ENCODE peak calls at places on chromosomes 7 and 10, in nine cellular contexts. Q is tibial nerve, K is stomach, A is cardiac muscle cell, L is uterus, J is HepG2, S is AG04450, M is heart right ventricle, E is gastrocnemius medialis. O is an unnamed sample.

GRCh38 chr10:116170815-116171250 is 102.2 kb downstream of the GFRA1 start:
- DNase-seq in Q (no peak), K (no peak), A (no peak), L (no peak), J (no peak), S (no peak), M (no peak), E (no peak), O (no peak)

GRCh38 chr7:158750702-158751101 is 46.1 kb upstream of the NCAPG2 start:
- DNase-seq in Q (no peak), K (no peak), A (no peak), L (no peak), J (no peak), S (no peak), M (no peak), E (no peak), O (no peak)

GRCh38 chr10:49609283-49610014 is 661 bp upstream of the SLC18A3 start:
- DNase-seq in Q (no peak), K (no peak), A (peak; percentile 29), L (no peak), J (no peak), S (no peak), M (no peak), E (no peak), O (no peak)

GRCh38 chr7:50607524-50608125 is 42.4 kb upstream of the DDC start:
- DNase-seq in Q (no peak), K (no peak), A (no peak), L (no peak), J (no peak), S (no peak), M (no peak), E (no peak), O (no peak)

GRCh38 chr10:28685717-28686116 is 8.4 kb downstream of the BAMBI start:
- DNase-seq in Q (no peak), K (no peak), A (no peak), L (no peak), J (no peak), S (no peak), M (no peak), E (no peak), O (no peak)

GRCh38 chr10:79269443-79269842 is 77.8 kb upstream of the PPIF start:
- DNase-seq in Q (no peak), K (no peak), A (no peak), L (no peak), J (no peak), S (no peak), M (no peak), E (no peak), O (no peak)

GRCh38 chr10:89785095-89785494 is 83.7 kb downstream of the KIF20B start:
- DNase-seq in Q (no peak), K (no peak), A (no peak), L (no peak), J (no peak), S (no peak), M (no peak), E (no peak), O (no peak)

GRCh38 chr10:132458595-132459251 is 61.7 kb downstream of the PWWP2B start:
- DNase-seq in Q (peak; percentile 62), K (peak; percentile 71), A (peak; percentile 72), L (peak; percentile 62), J (no peak), S (no peak), M (peak; percentile 46), E (no peak), O (peak; percentile 91)

GRCh38 chr7:38781991-38782390 is 127.0 kb downstream of the VPS41 start:
- DNase-seq in Q (no peak), K (no peak), A (no peak), L (no peak), J (no peak), S (no peak), M (no peak), E (no peak), O (no peak)

GRCh38 chr10:58715056-58715455 is 202.4 kb downstream of the BICC1 start:
- DNase-seq in Q (no peak), K (no peak), A (no peak), L (no peak), J (no peak), S (no peak), M (no peak), E (no peak), O (no peak)

GRCh38 chr10:18319628-18320027 is 179.4 kb downstream of the CACNB2 start:
- DNase-seq in Q (no peak), K (no peak), A (no peak), L (no peak), J (no peak), S (no peak), M (no peak), E (no peak), O (no peak)
- H3K4me3 ChIP-seq in Q (no peak overlapping the region), K (no peak overlapping the region), A (no peak overlapping the region), L (no peak overlapping the region), J (no peak overlapping the region), S (no peak overlapping the region), M (no peak overlapping the region), E (no peak overlapping the region), O (no peak overlapping the region)

GRCh38 chr7:66741706-66742053 is 1.1 kb downstream of the RABGEF1 start:
- DNase-seq in Q (no peak), K (no peak), A (no peak), L (peak; percentile 27), J (no peak), S (no peak), M (no peak), E (no peak), O (no peak)

GRCh38 chr7:66739953-66740301 is 606 bp upstream of the RABGEF1 start:
- DNase-seq in Q (no peak), K (no peak), A (no peak), L (peak; percentile 20), J (no peak), S (no peak), M (no peak), E (no peak), O (no peak)

GRCh38 chr7:66737667-66738066 is 2.9 kb upstream of the RABGEF1 start:
- DNase-seq in Q (no peak), K (no peak), A (no peak), L (no peak), J (no peak), S (no peak), M (no peak), E (no peak), O (no peak)

GRCh38 chr7:66739477-66739876 is 1.1 kb upstream of the RABGEF1 start:
- DNase-seq in Q (no peak), K (no peak), A (no peak), L (no peak), J (no peak), S (no peak), M (no peak), E (no peak), O (no peak)

DNA sequence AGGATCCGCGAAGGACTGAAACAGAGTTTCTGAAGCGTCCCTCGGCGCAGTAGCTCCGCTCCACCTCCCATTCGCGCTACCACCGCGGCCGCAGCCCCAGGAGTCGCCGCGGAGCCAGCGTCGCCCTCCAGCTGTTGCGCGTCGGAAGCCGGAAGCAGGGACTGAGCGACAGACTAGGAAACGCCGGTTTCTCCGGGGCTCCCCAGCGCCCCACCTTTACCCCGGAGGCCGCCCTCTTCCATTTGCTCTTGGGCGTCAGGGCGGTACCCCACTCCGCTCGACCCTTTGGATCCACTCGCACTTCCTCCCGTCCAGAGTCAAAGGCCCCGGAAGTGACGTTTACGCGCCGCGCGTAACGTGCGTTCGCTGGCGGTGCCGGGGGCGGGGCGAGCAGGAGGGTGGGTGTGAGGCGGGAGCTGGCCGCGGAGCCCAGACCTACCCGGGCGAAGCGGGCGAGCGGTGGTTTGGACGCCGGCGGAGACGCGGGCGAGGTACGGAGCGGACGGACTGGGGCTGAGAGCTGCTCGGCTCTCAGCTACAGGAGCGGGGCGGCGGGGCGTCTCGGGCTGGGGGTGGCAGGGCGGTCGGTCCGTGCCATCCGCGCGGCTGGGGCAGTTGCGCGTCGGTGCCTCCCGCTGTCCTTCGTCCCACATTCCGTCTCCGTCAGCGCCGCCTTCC is at the start of gene RABGEF1:
- DNase-seq in Q (peak; percentile 97), K (peak; percentile 99), A (peak; percentile 98), L (peak; percentile 97), J (peak; percentile 94), S (peak; percentile 81), M (peak; percentile 98), E (peak; percentile 95), O (peak; percentile 99)
- H3K27ac ChIP-seq in Q (peak within 1 kb of the TSS; percentile 92), K (peak within 1 kb of the TSS; percentile 90), A (peak within 1 kb of the TSS; percentile 95), L (peak within 1 kb of the TSS; percentile 92), J (peak within 1 kb of the TSS; percentile 91), S (peak within 1 kb of the TSS; percentile 92), M (peak within 1 kb of the TSS; percentile 96), E (peak within 1 kb of the TSS; percentile 97), O (peak within 1 kb of the TSS; percentile 98)

DNA sequence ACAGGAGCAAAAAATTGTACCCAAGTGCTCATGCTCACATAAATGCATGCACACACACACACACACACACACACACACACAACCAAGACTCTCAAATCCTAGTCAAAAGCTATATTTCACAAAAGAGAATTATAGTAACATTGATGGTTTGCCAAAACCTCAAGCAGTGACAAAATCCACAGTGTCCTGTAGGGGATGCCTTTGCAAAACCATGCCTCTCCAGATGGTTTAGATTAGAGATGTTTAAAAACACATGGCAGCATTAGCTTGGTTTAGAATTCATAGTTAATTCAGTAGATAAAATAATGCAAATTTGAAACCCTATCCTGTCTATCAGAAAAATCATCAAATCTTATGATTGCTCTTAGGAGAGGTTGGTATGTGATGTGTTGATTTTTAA is 232.2 kb downstream of the DYNC1I1 start:
- DNase-seq in Q (no peak), K (no peak), A (no peak), L (no peak), J (no peak), S (no peak), M (no peak), E (no peak), O (no peak)
- TF ChIP-seq CTCF in Q (no peak), K (no peak), A (no peak), L (no peak), J (no peak), S (no peak), M (no peak), E (no peak), O (no peak)

DNA sequence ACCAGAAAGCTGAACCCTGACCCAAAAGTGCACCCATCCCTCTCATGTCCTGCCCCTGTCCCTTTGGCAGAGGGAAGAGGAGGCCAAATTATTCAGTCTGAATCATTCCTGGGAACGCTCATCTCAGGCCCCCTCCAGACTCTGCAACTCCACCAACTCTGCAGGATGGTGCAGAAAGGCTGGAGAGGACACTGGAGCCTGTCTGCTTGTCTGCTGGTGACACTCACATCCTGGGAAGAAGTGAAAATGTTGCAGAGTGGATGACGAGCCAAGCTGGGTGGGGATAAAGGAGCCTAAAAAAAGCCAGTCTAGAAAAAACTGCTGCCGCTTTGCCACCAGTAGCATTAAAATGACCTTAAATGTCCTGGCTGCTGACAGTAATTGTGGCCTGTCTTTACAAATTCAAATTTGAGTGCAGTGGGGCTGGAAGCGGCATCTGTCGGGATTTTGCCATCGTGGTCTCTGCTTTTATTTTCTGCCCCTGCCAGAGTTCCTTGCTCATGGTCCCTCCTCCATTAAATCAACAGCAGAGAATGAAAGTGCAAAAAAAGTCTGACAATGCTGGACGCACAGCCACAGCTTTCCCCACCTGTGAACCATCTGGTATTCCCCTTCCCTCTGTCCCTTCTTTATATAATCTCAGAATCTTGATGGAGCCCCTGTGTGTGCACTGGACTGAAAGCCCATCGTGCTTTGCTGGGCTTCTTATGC is 63.9 kb downstream of the STK17A start:
- DNase-seq in Q (no peak), K (no peak), A (peak; percentile 44), L (no peak), J (no peak), S (no peak), M (no peak), E (no peak), O (no peak)
- H3K4me3 ChIP-seq in Q (no peak overlapping the region), K (no peak overlapping the region), A (no peak overlapping the region), L (no peak overlapping the region), J (no peak overlapping the region), S (peak overlapping the region; percentile 30), M (no peak overlapping the region), E (no peak overlapping the region), O (no peak overlapping the region)